ENCODE peak calls at places on chromosome 7, in four cellular contexts. C, Y, I and L are unnamed samples.

GRCh38 chr7:92448185-92448747 is 984 bp downstream of the GATAD1 start:
- DNase-seq in I (peak), Y (peak), C (peak), L (peak)

GRCh38 chr7:131600578-131600977 is 44.1 kb upstream of the PODXL start:
- DNase-seq in C (no peak), Y (peak), I (no peak), L (no peak)

GRCh38 chr7:5210751-5211338 is 20.8 kb downstream of the WIPI2 start:
- DNase-seq in Y (no peak), C (no peak), I (no peak), L (no peak)

GRCh38 chr7:129825005-129825553 is 127.7 kb downstream of the UBE2H start:
- DNase-seq in Y (peak), I (no peak), C (peak), L (no peak)

GRCh38 chr7:107119376-107120100 is 49.3 kb upstream of the HBP1 start:
- DNase-seq in I (no peak), C (no peak), Y (no peak), L (no peak)

GRCh38 chr7:89247207-89247606 is 451.7 kb upstream of the TEX47 start:
- DNase-seq in Y (no peak), I (no peak), C (no peak), L (no peak)

GRCh38 chr7:35389636-35390035 is 135.7 kb upstream of the TBX20 start:
- DNase-seq in C (no peak), Y (no peak), I (no peak), L (no peak)

GRCh38 chr7:8637322-8637721 is 203.9 kb downstream of the NXPH1 start:
- DNase-seq in I (no peak), Y (no peak), C (no peak), L (no peak)

GRCh38 chr7:29482056-29482455 is 81.6 kb upstream of the PRR15 start:
- DNase-seq in Y (no peak), C (no peak), I (no peak), L (no peak)

GRCh38 chr7:96838481-96838880 is 128.8 kb upstream of the SEM1 start:
- DNase-seq in Y (no peak), I (no peak), C (no peak), L (no peak)

GRCh38 chr7:99362801-99363200 is 11.7 kb upstream of the ARPC1B start:
- DNase-seq in C (no peak), Y (peak), I (no peak), L (no peak)

GRCh38 chr7:99072126-99072525 is 71.8 kb downstream of the SMURF1 start:
- DNase-seq in C (peak), I (no peak), Y (no peak), L (no peak)

GRCh38 chr7:48053823-48054222 is 18.5 kb downstream of the C7orf57 start:
- DNase-seq in Y (no peak), C (no peak), I (no peak), L (no peak)